ENCODE peak calls at places on chromosome 4, in five cellular contexts. One of them, this sample, is unnamed.

GRCh38 chr4:40240040-40240653 is 43.3 kb downstream of the RHOH start:
- DNase-seq in ascending aorta: no peak
- DNase-seq in upper lobe of right lung: no peak
- DNase-seq in vagina: no peak
- DNase-seq in A673: no peak
- DNase-seq in this sample: no peak

GRCh38 chr4:152385551-152385950 is 150.3 kb downstream of the FBXW7 start:
- DNase-seq in ascending aorta: no peak
- DNase-seq in upper lobe of right lung: no peak
- DNase-seq in vagina: no peak
- DNase-seq in A673: peak; percentile 25
- DNase-seq in this sample: no peak

GRCh38 chr4:80678413-80678812 is 342.9 kb downstream of the CFAP299 start:
- DNase-seq in ascending aorta: no peak
- DNase-seq in upper lobe of right lung: no peak
- DNase-seq in vagina: no peak
- DNase-seq in A673: no peak
- DNase-seq in this sample: no peak

GRCh38 chr4:107304699-107305286 is 268.7 kb upstream of the DKK2 start:
- DNase-seq in ascending aorta: no peak
- DNase-seq in upper lobe of right lung: no peak
- DNase-seq in vagina: no peak
- DNase-seq in A673: no peak
- DNase-seq in this sample: no peak

GRCh38 chr4:154367659-154368058 is 123.9 kb downstream of the DCHS2 start:
- DNase-seq in ascending aorta: no peak
- DNase-seq in upper lobe of right lung: no peak
- DNase-seq in vagina: no peak
- DNase-seq in A673: no peak
- DNase-seq in this sample: no peak

GRCh38 chr4:47373729-47374128 is 89.8 kb downstream of the COMMD8 start:
- DNase-seq in ascending aorta: no peak
- DNase-seq in upper lobe of right lung: no peak
- DNase-seq in vagina: no peak
- DNase-seq in A673: no peak
- DNase-seq in this sample: no peak

GRCh38 chr4:88439161-88439760 is 17.7 kb upstream of the HERC5 start:
- DNase-seq in ascending aorta: no peak
- DNase-seq in upper lobe of right lung: no peak
- DNase-seq in vagina: no peak
- DNase-seq in A673: no peak
- DNase-seq in this sample: no peak

GRCh38 chr4:159764343-159764952 is 661.6 kb downstream of the RAPGEF2 start:
- DNase-seq in ascending aorta: no peak
- DNase-seq in upper lobe of right lung: no peak
- DNase-seq in vagina: no peak
- DNase-seq in A673: peak; percentile 92
- DNase-seq in this sample: no peak

GRCh38 chr4:85414972-85415371 is 60.0 kb upstream of the ARHGAP24 start:
- DNase-seq in ascending aorta: no peak
- DNase-seq in upper lobe of right lung: no peak
- DNase-seq in vagina: no peak
- DNase-seq in A673: no peak
- DNase-seq in this sample: no peak

GRCh38 chr4:105145913-105146285 is 777 bp upstream of the TET2 start:
- DNase-seq in ascending aorta: no peak
- DNase-seq in upper lobe of right lung: peak; percentile 75
- DNase-seq in vagina: no peak
- DNase-seq in A673: no peak
- DNase-seq in this sample: peak; percentile 64

GRCh38 chr4:86117781-86118302 is 242.0 kb downstream of the MAPK10 start:
- DNase-seq in ascending aorta: no peak
- DNase-seq in upper lobe of right lung: no peak
- DNase-seq in vagina: no peak
- DNase-seq in A673: no peak
- DNase-seq in this sample: no peak

GRCh38 chr4:167290684-167291083 is 56.4 kb upstream of the SPOCK3 start:
- DNase-seq in ascending aorta: no peak
- DNase-seq in upper lobe of right lung: no peak
- DNase-seq in vagina: no peak
- DNase-seq in A673: peak; percentile 15
- DNase-seq in this sample: no peak

GRCh38 chr4:84578540-84579409 is 4.2 kb upstream of the CDS1 start:
- DNase-seq in ascending aorta: no peak
- DNase-seq in upper lobe of right lung: no peak
- DNase-seq in vagina: no peak
- DNase-seq in A673: peak; percentile 35
- DNase-seq in this sample: no peak

GRCh38 chr4:48022192-48022799 is 5.7 kb downstream of the NIPAL1 start:
- DNase-seq in ascending aorta: no peak
- DNase-seq in upper lobe of right lung: no peak
- DNase-seq in vagina: no peak
- DNase-seq in A673: no peak
- DNase-seq in this sample: no peak

GRCh38 chr4:153506972-153507678 is 41.0 kb downstream of the TMEM131L start:
- DNase-seq in ascending aorta: no peak
- DNase-seq in upper lobe of right lung: no peak
- DNase-seq in vagina: no peak
- DNase-seq in A673: no peak
- DNase-seq in this sample: no peak

GRCh38 chr4:184453402-184454160 is 20.8 kb downstream of the IRF2 start:
- DNase-seq in ascending aorta: no peak
- DNase-seq in upper lobe of right lung: no peak
- DNase-seq in vagina: no peak
- DNase-seq in A673: peak; percentile 84
- DNase-seq in this sample: no peak

GRCh38 chr4:12126476-12126875 is 697.8 kb upstream of the HS3ST1 start:
- DNase-seq in ascending aorta: no peak
- DNase-seq in upper lobe of right lung: no peak
- DNase-seq in vagina: no peak
- DNase-seq in A673: no peak
- DNase-seq in this sample: no peak

GRCh38 chr4:67853336-67853735 is 30.5 kb downstream of the TMPRSS11D start:
- DNase-seq in ascending aorta: no peak
- DNase-seq in upper lobe of right lung: no peak
- DNase-seq in vagina: no peak
- DNase-seq in A673: no peak
- DNase-seq in this sample: peak; percentile 45

GRCh38 chr4:116636917-116637316 is 448.5 kb downstream of the TRAM1L1 start:
- DNase-seq in ascending aorta: no peak
- DNase-seq in upper lobe of right lung: no peak
- DNase-seq in vagina: no peak
- DNase-seq in A673: no peak
- DNase-seq in this sample: no peak

GRCh38 chr4:17812801-17813200 is 2.0 kb downstream of the NCAPG start:
- DNase-seq in ascending aorta: no peak
- DNase-seq in upper lobe of right lung: no peak
- DNase-seq in vagina: no peak
- DNase-seq in A673: no peak
- DNase-seq in this sample: no peak

GRCh38 chr4:53362093-53362492 is 3.8 kb downstream of the SCFD2 start:
- DNase-seq in ascending aorta: no peak
- DNase-seq in upper lobe of right lung: no peak
- DNase-seq in vagina: no peak
- DNase-seq in A673: no peak
- DNase-seq in this sample: no peak

GRCh38 chr4:53364624-53365023 is 1.2 kb downstream of the SCFD2 start:
- DNase-seq in ascending aorta: no peak
- DNase-seq in upper lobe of right lung: no peak
- DNase-seq in vagina: no peak
- DNase-seq in A673: no peak
- DNase-seq in this sample: no peak

GRCh38 chr4:53365486-53366300 is at the start of gene SCFD2:
- DNase-seq in ascending aorta: peak; percentile 99
- DNase-seq in upper lobe of right lung: peak; percentile 97
- DNase-seq in vagina: peak; percentile 98
- DNase-seq in A673: peak; percentile 95
- DNase-seq in this sample: peak; percentile 98

GRCh38 chr4:53365121-53365485 is 758 bp downstream of the SCFD2 start:
- DNase-seq in ascending aorta: no peak
- DNase-seq in upper lobe of right lung: no peak
- DNase-seq in vagina: no peak
- DNase-seq in A673: no peak
- DNase-seq in this sample: no peak

GRCh38 chr4:53361451-53361850 is 4.4 kb downstream of the SCFD2 start:
- DNase-seq in ascending aorta: no peak
- DNase-seq in upper lobe of right lung: no peak
- DNase-seq in vagina: no peak
- DNase-seq in A673: no peak
- DNase-seq in this sample: no peak
- TF ChIP-seq CTCF in ascending aorta: no peak
- TF ChIP-seq CTCF in upper lobe of right lung: no peak
- TF ChIP-seq CTCF in vagina: no peak
- TF ChIP-seq CTCF in A673: no peak
- TF ChIP-seq CTCF in this sample: no peak

GRCh38 chr4:26204911-26205368 is 115.9 kb upstream of the RBPJ start:
- DNase-seq in ascending aorta: peak; percentile 74
- DNase-seq in upper lobe of right lung: no peak
- DNase-seq in vagina: no peak
- DNase-seq in A673: no peak
- DNase-seq in this sample: no peak

GRCh38 chr4:26206339-26206738 is 114.5 kb upstream of the RBPJ start:
- DNase-seq in ascending aorta: peak; percentile 66
- DNase-seq in upper lobe of right lung: no peak
- DNase-seq in vagina: no peak
- DNase-seq in A673: no peak
- DNase-seq in this sample: no peak

GRCh38 chr4:26208237-26208985 is 112.4 kb upstream of the RBPJ start:
- DNase-seq in ascending aorta: no peak
- DNase-seq in upper lobe of right lung: no peak
- DNase-seq in vagina: no peak
- DNase-seq in A673: no peak
- DNase-seq in this sample: no peak

GRCh38 chr4:26207631-26208030 is 113.2 kb upstream of the RBPJ start:
- DNase-seq in ascending aorta: no peak
- DNase-seq in upper lobe of right lung: no peak
- DNase-seq in vagina: no peak
- DNase-seq in A673: no peak
- DNase-seq in this sample: no peak

GRCh38 chr4:26206981-26207380 is 113.8 kb upstream of the RBPJ start:
- DNase-seq in ascending aorta: no peak
- DNase-seq in upper lobe of right lung: no peak
- DNase-seq in vagina: no peak
- DNase-seq in A673: no peak
- DNase-seq in this sample: no peak
- H3K27ac ChIP-seq in ascending aorta: peak overlapping the region; percentile 2
- H3K27ac ChIP-seq in upper lobe of right lung: no peak overlapping the region
- H3K27ac ChIP-seq in vagina: peak overlapping the region; percentile 58
- H3K27ac ChIP-seq in A673: no peak overlapping the region
- H3K27ac ChIP-seq in this sample: no peak overlapping the region

DNA sequence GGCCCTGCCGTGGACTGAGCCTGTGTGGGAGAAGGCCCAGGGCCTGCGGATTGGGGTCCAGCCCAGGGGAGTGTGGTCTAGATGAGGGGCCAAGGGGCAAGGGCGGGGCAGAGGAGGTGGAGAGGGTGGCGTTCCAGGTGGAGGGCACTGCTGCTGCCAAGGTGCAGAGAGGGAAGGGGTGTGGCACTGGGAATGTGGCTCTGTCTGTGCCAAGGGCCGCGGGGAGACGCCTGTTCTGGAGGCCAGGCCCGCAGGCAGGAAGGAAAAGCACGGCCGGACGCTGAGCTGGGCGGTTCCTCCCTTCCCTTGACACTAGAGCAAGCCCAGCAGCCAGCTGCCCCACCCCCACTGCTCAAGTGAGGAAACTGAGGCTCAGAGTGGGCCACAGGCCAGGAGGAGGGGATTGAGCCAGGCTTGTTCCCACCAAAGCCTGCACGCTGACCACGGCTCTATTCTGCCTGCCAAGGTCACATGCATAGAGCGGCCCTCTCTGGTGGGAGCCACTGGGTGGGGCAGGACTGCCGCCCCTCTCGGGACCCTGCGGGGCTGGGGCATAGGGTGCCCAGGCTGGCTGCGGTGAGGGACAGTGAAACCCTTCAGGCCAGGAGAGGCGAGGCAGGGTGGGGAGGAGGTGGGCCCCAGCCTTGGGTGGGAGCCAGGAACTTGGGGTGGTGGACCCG is 13.0 kb downstream of the SH3BP2 start:
- DNase-seq in ascending aorta: no peak
- DNase-seq in upper lobe of right lung: peak; percentile 91
- DNase-seq in vagina: no peak
- DNase-seq in A673: no peak
- DNase-seq in this sample: peak; percentile 90
- H3K9me3 ChIP-seq in ascending aorta: no peaks in the 10 kb centered on the region
- H3K9me3 ChIP-seq in upper lobe of right lung: no peaks in the 10 kb centered on the region
- H3K9me3 ChIP-seq in vagina: no peaks in the 10 kb centered on the region
- H3K9me3 ChIP-seq in A673: no peaks in the 10 kb centered on the region
- H3K9me3 ChIP-seq in this sample: no peaks in the 10 kb centered on the region

GRCh38 chr4:21569638-21570037 is 378.9 kb downstream of the KCNIP4 start:
- DNase-seq in ascending aorta: no peak
- DNase-seq in upper lobe of right lung: no peak
- DNase-seq in vagina: no peak
- DNase-seq in A673: no peak
- DNase-seq in this sample: no peak
- TF ChIP-seq CTCF in ascending aorta: no peak
- TF ChIP-seq CTCF in upper lobe of right lung: no peak
- TF ChIP-seq CTCF in vagina: no peak
- TF ChIP-seq CTCF in A673: no peak
- TF ChIP-seq CTCF in this sample: no peak

DNA sequence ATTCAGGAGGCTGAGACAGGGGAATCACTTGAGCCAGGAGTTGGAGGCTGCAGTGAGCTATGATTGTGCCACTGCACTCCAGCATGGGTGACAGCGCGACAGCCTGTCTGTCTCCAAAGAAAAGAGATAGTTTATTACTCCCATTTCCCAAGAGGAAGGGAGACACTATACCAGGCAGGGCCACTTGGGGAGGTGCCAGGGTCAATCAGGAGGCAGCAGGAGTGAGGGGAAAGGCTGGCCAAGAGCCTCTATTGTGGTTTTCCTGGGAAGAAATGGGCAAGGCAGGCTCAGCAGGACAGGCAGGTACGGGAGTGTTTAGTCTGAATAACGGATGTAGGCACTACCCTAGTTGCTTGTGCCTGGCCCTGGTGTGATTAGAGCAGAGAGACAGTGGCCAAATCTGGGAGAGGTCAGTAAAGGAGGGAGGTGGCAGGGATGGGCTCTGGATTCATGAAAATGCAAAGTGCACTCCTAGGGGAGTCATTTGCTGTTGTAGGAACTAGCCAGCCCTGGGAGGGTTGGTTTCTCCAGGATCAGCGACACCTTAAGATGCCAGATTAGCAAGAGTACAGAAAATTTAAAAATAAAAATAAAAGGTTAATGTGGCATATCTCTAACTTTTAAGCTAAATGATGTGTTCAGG is 20.2 kb upstream of the CDKN2AIP start:
- DNase-seq in ascending aorta: peak; percentile 42
- DNase-seq in upper lobe of right lung: no peak
- DNase-seq in vagina: no peak
- DNase-seq in A673: no peak
- DNase-seq in this sample: no peak
- H3K27ac ChIP-seq in ascending aorta: no peak overlapping the region
- H3K27ac ChIP-seq in upper lobe of right lung: no peak overlapping the region
- H3K27ac ChIP-seq in vagina: no peak overlapping the region
- H3K27ac ChIP-seq in A673: no peak overlapping the region
- H3K27ac ChIP-seq in this sample: no peak overlapping the region